ENCODE peak calls at places on chromosomes 12 and 14, in five cellular contexts. E is left ventricle myocardium inferior, I is cardiac muscle cell, F is RWPE2, L is vagina. W is an unnamed sample.

GRCh38 chr12:62194616-62195015 is 65.6 kb upstream of the USP15 start:
- DNase-seq in E (no peak), I (no peak), F (no peak), L (no peak), W (no peak)

GRCh38 chr12:95548056-95548538 is 3.2 kb downstream of the USP44 start:
- DNase-seq in E (peak; percentile 18), I (peak; percentile 51), F (peak; percentile 59), L (no peak), W (no peak)

GRCh38 chr12:24049101-24049500 is 99.6 kb upstream of the SOX5 start:
- DNase-seq in E (no peak), I (no peak), F (no peak), L (no peak), W (no peak)

GRCh38 chr12:117141097-117141898 is 42.1 kb upstream of the TESC start:
- DNase-seq in E (no peak), I (no peak), F (no peak), L (no peak), W (no peak)

GRCh38 chr14:100246809-100247428 is 8.0 kb downstream of the YY1 start:
- DNase-seq in E (no peak), I (peak; percentile 75), F (no peak), L (no peak), W (no peak)

GRCh38 chr12:16346931-16347330 is 514 bp upstream of the MGST1 start:
- DNase-seq in E (no peak), I (no peak), F (no peak), L (no peak), W (no peak)

GRCh38 chr14:76708028-76708427 is 53.2 kb upstream of the VASH1 start:
- DNase-seq in E (no peak), I (no peak), F (no peak), L (peak; percentile 8), W (no peak)

GRCh38 chr14:72315720-72316119 is 383.5 kb downstream of the RGS6 start:
- DNase-seq in E (no peak), I (no peak), F (no peak), L (no peak), W (no peak)

GRCh38 chr14:76962303-76962660 is 66.2 kb downstream of the IRF2BPL start:
- DNase-seq in E (no peak), I (no peak), F (no peak), L (no peak), W (no peak)

GRCh38 chr14:92513204-92513965 is at the start of gene RIN3:
- DNase-seq in E (peak; percentile 58), I (peak; percentile 69), F (no peak), L (no peak), W (no peak)

GRCh38 chr12:113857371-113857770 is 108.8 kb downstream of the RBM19 start:
- DNase-seq in E (no peak), I (no peak), F (no peak), L (no peak), W (no peak)

DNA sequence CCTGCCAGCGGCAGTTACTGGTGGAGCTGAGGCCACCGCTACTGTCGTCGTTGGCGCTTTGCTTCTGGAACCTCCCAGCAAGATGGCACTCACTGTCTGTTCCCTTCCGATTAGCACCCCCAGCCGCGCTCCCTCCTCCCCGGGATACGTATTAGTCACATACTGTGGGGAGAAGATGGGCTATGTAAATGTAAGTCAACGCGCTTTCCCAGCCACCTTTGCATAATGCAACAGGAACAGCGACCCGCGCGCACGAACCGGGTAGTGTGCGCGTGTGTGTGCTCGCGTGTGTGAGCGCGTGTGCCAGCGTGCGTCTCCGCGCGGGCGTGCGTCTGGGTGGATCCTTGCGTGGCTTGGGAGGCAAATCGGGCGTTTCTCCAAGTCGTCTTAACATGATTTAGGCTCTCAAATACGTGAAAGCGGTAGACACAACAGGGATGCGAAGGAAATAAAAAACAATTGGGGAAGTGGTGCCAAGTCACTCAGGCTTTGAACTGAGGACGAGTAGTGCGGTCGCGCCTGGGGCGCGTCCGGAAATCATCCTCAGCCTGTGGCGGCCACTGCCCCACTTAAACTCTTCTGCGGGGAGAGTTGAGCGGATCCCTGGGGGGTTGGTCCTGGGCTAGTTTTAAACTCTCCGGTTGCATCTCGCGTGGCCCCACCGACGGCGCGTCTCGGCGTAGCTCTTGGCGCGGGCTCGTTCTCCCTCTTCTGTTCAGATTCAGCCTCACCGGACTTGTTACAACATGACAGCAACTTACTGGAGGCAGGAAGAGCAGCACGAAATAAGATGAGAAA is 1.8 kb downstream of the FLRT2 start:
- DNase-seq in E (peak; percentile 55), I (peak; percentile 53), F (peak; percentile 86), L (peak; percentile 89), W (peak; percentile 46)
- TF ChIP-seq CTCF in E (peak; percentile 32), I (peak; percentile 57), F (peak; percentile 77), L (no peak), W (peak; percentile 22)

GRCh38 chr12:107461222-107461980 is 224.2 kb upstream of the PWP1 start:
- DNase-seq in E (no peak), I (no peak), F (peak; percentile 69), L (no peak), W (no peak)
- H3K27ac ChIP-seq in E (no peak overlapping the region), I (no peak overlapping the region), F (peak overlapping the region; percentile 88), L (no peak overlapping the region), W (no peak overlapping the region)

GRCh38 chr12:1732914-1733313 is 42.0 kb downstream of the ADIPOR2 start:
- DNase-seq in E (no peak), I (no peak), F (no peak), L (no peak), W (no peak)
- H3K4me1 ChIP-seq in E (peaks cover 14% of the 10 kb centered on the region), I (no peaks in the 10 kb centered on the region), F (no peaks in the 10 kb centered on the region), L (peaks cover 7% of the 10 kb centered on the region), W (peaks cover 14% of the 10 kb centered on the region)

GRCh38 chr14:36556811-36557433 is 25.5 kb downstream of the NKX2-8 start:
- DNase-seq in E (no peak), I (peak; percentile 26), F (no peak), L (no peak), W (no peak)
- TF ChIP-seq CTCF in E (peak; percentile 77), I (peak; percentile 85), F (peak; percentile 94), L (no peak), W (peak; percentile 58)

GRCh38 chr12:68406134-68406576 is 74.0 kb upstream of the MDM1 start:
- DNase-seq in E (peak; percentile 94), I (no peak), F (peak; percentile 71), L (peak; percentile 97), W (peak; percentile 93)
- H3K27ac ChIP-seq in E (peak overlapping the region; percentile 85), I (no peak overlapping the region), F (no peak overlapping the region), L (peak overlapping the region; percentile 61), W (peak overlapping the region; percentile 59)

DNA sequence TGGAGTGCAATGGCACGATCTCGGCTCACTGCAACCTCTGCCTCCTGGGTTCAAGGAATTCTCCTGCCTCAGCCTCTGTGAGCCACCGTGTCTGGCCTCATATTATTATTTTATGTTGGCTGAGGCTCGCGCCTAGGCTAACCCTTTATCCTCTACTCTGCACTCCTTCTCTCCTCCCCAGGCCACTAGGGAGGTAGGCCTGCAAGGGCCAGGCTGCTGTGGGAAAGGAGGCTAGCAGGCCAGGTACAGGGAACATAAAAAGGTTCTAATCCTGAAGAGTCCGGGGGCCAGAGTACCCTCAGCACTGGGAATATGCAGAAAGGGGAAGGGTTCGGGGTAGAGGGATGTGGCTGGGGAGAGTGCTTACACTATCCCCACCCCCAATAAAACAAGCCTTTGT is 14.9 kb downstream of the PKP2 start:
- DNase-seq in E (no peak), I (no peak), F (no peak), L (no peak), W (no peak)
- H3K4me1 ChIP-seq in E (peaks cover 64% of the 10 kb centered on the region), I (peaks cover 85% of the 10 kb centered on the region), F (no peaks in the 10 kb centered on the region), L (no peaks in the 10 kb centered on the region), W (no peaks in the 10 kb centered on the region)

GRCh38 chr12:131115766-131116165 is 162.1 kb downstream of the ADGRD1 start:
- DNase-seq in E (no peak), I (no peak), F (no peak), L (no peak), W (no peak)

GRCh38 chr12:131117438-131118245 is 163.9 kb downstream of the ADGRD1 start:
- DNase-seq in E (no peak), I (no peak), F (no peak), L (no peak), W (peak; percentile 6)

GRCh38 chr12:131114942-131115584 is 161.4 kb downstream of the ADGRD1 start:
- DNase-seq in E (no peak), I (no peak), F (peak; percentile 29), L (no peak), W (peak; percentile 8)

GRCh38 chr12:131118366-131118765 is 164.7 kb downstream of the ADGRD1 start:
- DNase-seq in E (no peak), I (no peak), F (no peak), L (no peak), W (no peak)

DNA sequence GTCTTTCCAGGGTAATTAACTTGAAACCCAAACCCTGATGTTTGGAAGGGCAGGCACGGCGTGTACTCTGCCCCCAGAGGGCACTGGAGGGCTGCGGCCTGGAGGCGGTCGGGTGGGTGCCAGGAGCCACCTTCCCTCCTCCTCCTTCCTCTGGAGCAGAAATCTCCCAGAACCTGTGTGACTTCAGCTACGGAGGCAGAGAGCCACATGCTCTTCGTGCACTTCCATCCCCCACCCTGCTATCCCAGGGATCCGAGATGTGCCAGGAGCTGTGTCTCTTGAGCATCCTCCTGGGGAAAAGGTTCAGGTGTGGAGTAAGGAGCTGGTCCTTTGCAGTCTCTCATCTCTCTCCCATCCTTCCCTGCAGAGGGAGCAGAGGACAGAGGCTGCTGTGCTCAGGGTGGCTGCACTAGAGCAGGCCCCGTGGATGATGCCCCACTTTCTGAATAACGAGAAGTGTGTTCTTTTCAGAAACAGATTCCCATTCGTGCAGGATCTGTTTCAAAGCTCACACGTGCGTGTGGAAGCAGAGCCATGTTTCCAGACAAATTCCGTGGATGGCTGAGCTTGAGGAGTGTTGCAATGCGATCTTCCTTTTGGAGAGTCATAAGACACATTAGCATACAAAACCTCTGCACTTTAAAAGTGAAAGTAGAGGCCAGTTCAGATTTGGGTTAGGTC is 162.9 kb downstream of the ADGRD1 start:
- DNase-seq in E (no peak), I (peak; percentile 7), F (no peak), L (no peak), W (no peak)
- TF ChIP-seq CTCF in E (peak; percentile 46), I (peak; percentile 24), F (peak; percentile 43), L (no peak), W (no peak)

W was measured in gastrocnemius medialis.